ENCODE peak calls at places on chromosome 16, in nine cellular contexts. C is islet precursor cell, T is GM04503, G is iris pigment epithelial cell, U is GM23248, X is astrocyte of the hippocampus, Y is NCI-H2081, F is ACHN, Z is hypothalamus. H is an unnamed sample.

GRCh38 chr16:56610017-56610608 is 1.7 kb downstream of the MT2A start:
- DNase-seq in C (peak), X (peak), Y (no peak), G (peak), F (peak), U (peak), Z (peak), T (peak), H (peak)

GRCh38 chr16:2856061-2856670 is 1.8 kb downstream of the PRSS22 start:
- DNase-seq in U (peak), Z (no peak), C (no peak), T (no peak), F (no peak), G (no peak), Y (no peak), X (no peak), H (no peak)

GRCh38 chr16:80947708-80948615 is 58.7 kb downstream of the CMC2 start:
- DNase-seq in F (no peak), T (no peak), Y (no peak), C (no peak), Z (peak), X (no peak), U (no peak), G (no peak), H (no peak)

GRCh38 chr16:17275076-17275732 is 195.6 kb downstream of the XYLT1 start:
- DNase-seq in C (no peak), G (no peak), U (peak), X (no peak), F (no peak), Y (no peak), T (no peak), Z (no peak), H (peak)

GRCh38 chr16:70659546-70659945 is 13.2 kb downstream of the IL34 start:
- DNase-seq in Z (no peak), X (no peak), C (no peak), T (no peak), Y (no peak), G (no peak), F (no peak), U (no peak), H (no peak)

GRCh38 chr16:67672739-67673662 is 6.4 kb downstream of the C16orf86 start:
- DNase-seq in F (peak), G (peak), T (peak), X (peak), Y (peak), U (peak), Z (peak), C (peak), H (peak)

GRCh38 chr16:68472581-68472980 is 24.3 kb upstream of the SMPD3 start:
- DNase-seq in X (no peak), Y (no peak), F (no peak), Z (no peak), U (no peak), C (peak), G (no peak), T (no peak), H (no peak)

GRCh38 chr16:24977673-24978065 is 37.5 kb downstream of the ARHGAP17 start:
- DNase-seq in T (no peak), G (peak), C (no peak), Z (no peak), X (peak), U (peak), Y (no peak), F (peak), H (peak)

GRCh38 chr16:11263737-11264136 is 5.4 kb downstream of the TNP2 start:
- DNase-seq in X (no peak), F (no peak), G (no peak), Y (no peak), T (no peak), U (no peak), C (no peak), Z (no peak), H (no peak)

GRCh38 chr16:1642148-1642547 is 30.0 kb downstream of the CRAMP1 start:
- DNase-seq in G (no peak), F (no peak), T (no peak), C (no peak), X (peak), U (no peak), Y (no peak), Z (peak), H (no peak)

GRCh38 chr16:47887496-47887895 is 268.3 kb downstream of the ABCC12 start:
- DNase-seq in U (peak), F (peak), G (peak), Z (no peak), X (peak), Y (no peak), C (peak), T (no peak), H (peak)

GRCh38 chr16:57235128-57236092 is 9.6 kb upstream of the ARL2BP start:
- DNase-seq in T (no peak), G (peak), X (peak), C (no peak), Y (peak), U (peak), Z (no peak), F (no peak), H (peak)

GRCh38 chr16:84052071-84052622 is 9.6 kb upstream of the SLC38A8 start:
- DNase-seq in Z (no peak), Y (no peak), F (no peak), T (no peak), X (no peak), U (no peak), G (no peak), C (peak), H (no peak)

GRCh38 chr16:31105677-31106213 is 2.4 kb upstream of the BCKDK start:
- DNase-seq in Z (peak), T (no peak), G (peak), X (peak), U (peak), F (peak), Y (no peak), C (peak), H (peak)

GRCh38 chr16:23124315-23124714 is 24.9 kb downstream of the USP31 start:
- DNase-seq in F (peak), U (peak), T (no peak), Y (no peak), G (peak), C (no peak), Z (no peak), X (peak), H (peak)